ENCODE peak calls at places on chromosome 2, in seven cellular contexts. One of them, this sample, is unnamed.

GRCh38 chr2:114068438-114068837 is 178.5 kb downstream of the ACTR3 start:
- DNase-seq in glutamatergic neuron: no peak
- DNase-seq in cardiac fibroblast: no peak
- DNase-seq in B cell: no peak
- DNase-seq in endothelial cell: no peak
- DNase-seq in GM13976: no peak
- DNase-seq in WERI-Rb-1: no peak
- DNase-seq in this sample: peak

GRCh38 chr2:14016289-14016955 is 616.1 kb upstream of the LRATD1 start:
- DNase-seq in glutamatergic neuron: no peak
- DNase-seq in cardiac fibroblast: no peak
- DNase-seq in B cell: no peak
- DNase-seq in endothelial cell: no peak
- DNase-seq in GM13976: no peak
- DNase-seq in WERI-Rb-1: no peak
- DNase-seq in this sample: no peak

GRCh38 chr2:145155196-145155595 is 635.3 kb upstream of the ZEB2 start:
- DNase-seq in glutamatergic neuron: no peak
- DNase-seq in cardiac fibroblast: no peak
- DNase-seq in B cell: no peak
- DNase-seq in endothelial cell: no peak
- DNase-seq in GM13976: no peak
- DNase-seq in WERI-Rb-1: no peak
- DNase-seq in this sample: no peak

GRCh38 chr2:128321421-128321775 is 2.7 kb upstream of the HS6ST1 start:
- DNase-seq in glutamatergic neuron: no peak
- DNase-seq in cardiac fibroblast: no peak
- DNase-seq in B cell: no peak
- DNase-seq in endothelial cell: no peak
- DNase-seq in GM13976: no peak
- DNase-seq in WERI-Rb-1: no peak
- DNase-seq in this sample: peak

GRCh38 chr2:161131074-161131680 is 29.1 kb upstream of the TANK start:
- DNase-seq in glutamatergic neuron: no peak
- DNase-seq in cardiac fibroblast: no peak
- DNase-seq in B cell: no peak
- DNase-seq in endothelial cell: no peak
- DNase-seq in GM13976: no peak
- DNase-seq in WERI-Rb-1: no peak
- DNase-seq in this sample: no peak

GRCh38 chr2:101396352-101396717 is 9.0 kb upstream of the CREG2 start:
- DNase-seq in glutamatergic neuron: no peak
- DNase-seq in cardiac fibroblast: peak
- DNase-seq in B cell: no peak
- DNase-seq in endothelial cell: no peak
- DNase-seq in GM13976: no peak
- DNase-seq in WERI-Rb-1: no peak
- DNase-seq in this sample: no peak

GRCh38 chr2:60512641-60513040 is 40.8 kb downstream of the BCL11A start:
- DNase-seq in glutamatergic neuron: no peak
- DNase-seq in cardiac fibroblast: no peak
- DNase-seq in B cell: no peak
- DNase-seq in endothelial cell: no peak
- DNase-seq in GM13976: no peak
- DNase-seq in WERI-Rb-1: no peak
- DNase-seq in this sample: no peak

GRCh38 chr2:221649045-221649444 is 76.9 kb upstream of the EPHA4 start:
- DNase-seq in glutamatergic neuron: no peak
- DNase-seq in cardiac fibroblast: no peak
- DNase-seq in B cell: no peak
- DNase-seq in endothelial cell: no peak
- DNase-seq in GM13976: no peak
- DNase-seq in WERI-Rb-1: no peak
- DNase-seq in this sample: no peak

GRCh38 chr2:230796280-230796862 is 68.4 kb upstream of the ITM2C start:
- DNase-seq in glutamatergic neuron: no peak
- DNase-seq in cardiac fibroblast: peak
- DNase-seq in B cell: no peak
- DNase-seq in endothelial cell: no peak
- DNase-seq in GM13976: no peak
- DNase-seq in WERI-Rb-1: no peak
- DNase-seq in this sample: no peak

GRCh38 chr2:142571934-142572333 is 305.5 kb upstream of the KYNU start:
- DNase-seq in glutamatergic neuron: no peak
- DNase-seq in cardiac fibroblast: no peak
- DNase-seq in B cell: no peak
- DNase-seq in endothelial cell: no peak
- DNase-seq in GM13976: no peak
- DNase-seq in WERI-Rb-1: no peak
- DNase-seq in this sample: no peak

GRCh38 chr2:216774180-216774579 is 78.8 kb upstream of the IGFBP5 start:
- DNase-seq in glutamatergic neuron: no peak
- DNase-seq in cardiac fibroblast: no peak
- DNase-seq in B cell: no peak
- DNase-seq in endothelial cell: no peak
- DNase-seq in GM13976: no peak
- DNase-seq in WERI-Rb-1: no peak
- DNase-seq in this sample: no peak

GRCh38 chr2:28991021-28991420 is 9.9 kb downstream of the TOGARAM2 start:
- DNase-seq in glutamatergic neuron: no peak
- DNase-seq in cardiac fibroblast: peak
- DNase-seq in B cell: no peak
- DNase-seq in endothelial cell: no peak
- DNase-seq in GM13976: no peak
- DNase-seq in WERI-Rb-1: no peak
- DNase-seq in this sample: no peak

GRCh38 chr2:225462945-225463344 is 63.4 kb downstream of the NYAP2 start:
- DNase-seq in glutamatergic neuron: no peak
- DNase-seq in cardiac fibroblast: no peak
- DNase-seq in B cell: no peak
- DNase-seq in endothelial cell: no peak
- DNase-seq in GM13976: no peak
- DNase-seq in WERI-Rb-1: no peak
- DNase-seq in this sample: no peak

GRCh38 chr2:46643951-46644350 is 164.6 kb downstream of the TMEM247 start:
- DNase-seq in glutamatergic neuron: no peak
- DNase-seq in cardiac fibroblast: no peak
- DNase-seq in B cell: no peak
- DNase-seq in endothelial cell: no peak
- DNase-seq in GM13976: no peak
- DNase-seq in WERI-Rb-1: no peak
- DNase-seq in this sample: no peak

GRCh38 chr2:217899231-217900009 is 103.4 kb downstream of the TNS1 start:
- DNase-seq in glutamatergic neuron: peak
- DNase-seq in cardiac fibroblast: peak
- DNase-seq in B cell: no peak
- DNase-seq in endothelial cell: peak
- DNase-seq in GM13976: peak
- DNase-seq in WERI-Rb-1: peak
- DNase-seq in this sample: peak

GRCh38 chr2:31259075-31259474 is 25.1 kb downstream of the EHD3 start:
- DNase-seq in glutamatergic neuron: no peak
- DNase-seq in cardiac fibroblast: no peak
- DNase-seq in B cell: no peak
- DNase-seq in endothelial cell: no peak
- DNase-seq in GM13976: no peak
- DNase-seq in WERI-Rb-1: no peak
- DNase-seq in this sample: no peak

GRCh38 chr2:111135910-111136297 is 15.2 kb downstream of the BCL2L11 start:
- DNase-seq in glutamatergic neuron: peak
- DNase-seq in cardiac fibroblast: peak
- DNase-seq in B cell: no peak
- DNase-seq in endothelial cell: no peak
- DNase-seq in GM13976: no peak
- DNase-seq in WERI-Rb-1: peak
- DNase-seq in this sample: peak

GRCh38 chr2:126650994-126651393 is 5.0 kb upstream of the GYPC start:
- DNase-seq in glutamatergic neuron: no peak
- DNase-seq in cardiac fibroblast: no peak
- DNase-seq in B cell: no peak
- DNase-seq in endothelial cell: no peak
- DNase-seq in GM13976: no peak
- DNase-seq in WERI-Rb-1: no peak
- DNase-seq in this sample: no peak

GRCh38 chr2:143397886-143398614 is 268.8 kb downstream of the ARHGAP15 start:
- DNase-seq in glutamatergic neuron: no peak
- DNase-seq in cardiac fibroblast: peak
- DNase-seq in B cell: no peak
- DNase-seq in endothelial cell: no peak
- DNase-seq in GM13976: no peak
- DNase-seq in WERI-Rb-1: no peak
- DNase-seq in this sample: no peak

GRCh38 chr2:101844055-101844635 is 146.6 kb downstream of the MAP4K4 start:
- DNase-seq in glutamatergic neuron: no peak
- DNase-seq in cardiac fibroblast: peak
- DNase-seq in B cell: no peak
- DNase-seq in endothelial cell: no peak
- DNase-seq in GM13976: no peak
- DNase-seq in WERI-Rb-1: no peak
- DNase-seq in this sample: no peak

GRCh38 chr2:109087055-109087663 is 41.8 kb upstream of the SH3RF3 start:
- DNase-seq in glutamatergic neuron: no peak
- DNase-seq in cardiac fibroblast: no peak
- DNase-seq in B cell: no peak
- DNase-seq in endothelial cell: no peak
- DNase-seq in GM13976: no peak
- DNase-seq in WERI-Rb-1: no peak
- DNase-seq in this sample: no peak

GRCh38 chr2:2646312-2647051 is 315.4 kb upstream of the MYT1L start:
- DNase-seq in glutamatergic neuron: no peak
- DNase-seq in cardiac fibroblast: no peak
- DNase-seq in B cell: no peak
- DNase-seq in endothelial cell: no peak
- DNase-seq in GM13976: no peak
- DNase-seq in WERI-Rb-1: no peak
- DNase-seq in this sample: no peak

GRCh38 chr2:215022418-215022817 is 116.0 kb downstream of the ABCA12 start:
- DNase-seq in glutamatergic neuron: no peak
- DNase-seq in cardiac fibroblast: peak
- DNase-seq in B cell: no peak
- DNase-seq in endothelial cell: no peak
- DNase-seq in GM13976: no peak
- DNase-seq in WERI-Rb-1: no peak
- DNase-seq in this sample: no peak

GRCh38 chr2:45755585-45756330 is 104.3 kb downstream of the PRKCE start:
- DNase-seq in glutamatergic neuron: no peak
- DNase-seq in cardiac fibroblast: peak
- DNase-seq in B cell: no peak
- DNase-seq in endothelial cell: no peak
- DNase-seq in GM13976: no peak
- DNase-seq in WERI-Rb-1: no peak
- DNase-seq in this sample: no peak

GRCh38 chr2:170770304-170771048 is at the start of gene ERICH2:
- DNase-seq in glutamatergic neuron: peak
- DNase-seq in cardiac fibroblast: peak
- DNase-seq in B cell: peak
- DNase-seq in endothelial cell: peak
- DNase-seq in GM13976: peak
- DNase-seq in WERI-Rb-1: peak
- DNase-seq in this sample: peak
- TF ChIP-seq CTCF in glutamatergic neuron: no peak
- TF ChIP-seq CTCF in cardiac fibroblast: peak
- TF ChIP-seq CTCF in B cell: no peak
- TF ChIP-seq CTCF in endothelial cell: no peak
- TF ChIP-seq CTCF in GM13976: no peak
- TF ChIP-seq CTCF in WERI-Rb-1: no peak
- TF ChIP-seq CTCF in this sample: peak

GRCh38 chr2:83967854-83968253 is 491.2 kb downstream of the SUCLG1 start:
- DNase-seq in glutamatergic neuron: no peak
- DNase-seq in cardiac fibroblast: no peak
- DNase-seq in B cell: no peak
- DNase-seq in endothelial cell: no peak
- DNase-seq in GM13976: no peak
- DNase-seq in WERI-Rb-1: no peak
- DNase-seq in this sample: no peak
- TF ChIP-seq CTCF in glutamatergic neuron: no peak
- TF ChIP-seq CTCF in cardiac fibroblast: no peak
- TF ChIP-seq CTCF in B cell: no peak
- TF ChIP-seq CTCF in endothelial cell: peak
- TF ChIP-seq CTCF in GM13976: no peak
- TF ChIP-seq CTCF in WERI-Rb-1: peak
- TF ChIP-seq CTCF in this sample: peak

GRCh38 chr2:64228126-64228678 is 84.0 kb upstream of the PELI1 start:
- DNase-seq in glutamatergic neuron: peak
- DNase-seq in cardiac fibroblast: peak
- DNase-seq in B cell: peak
- DNase-seq in endothelial cell: peak
- DNase-seq in GM13976: peak
- DNase-seq in WERI-Rb-1: peak
- DNase-seq in this sample: peak
- TF ChIP-seq CTCF in glutamatergic neuron: no peak
- TF ChIP-seq CTCF in cardiac fibroblast: no peak
- TF ChIP-seq CTCF in B cell: no peak
- TF ChIP-seq CTCF in endothelial cell: no peak
- TF ChIP-seq CTCF in GM13976: no peak
- TF ChIP-seq CTCF in WERI-Rb-1: no peak
- TF ChIP-seq CTCF in this sample: peak

GRCh38 chr2:11234309-11234708 is 79.0 kb downstream of the SLC66A3 start:
- DNase-seq in glutamatergic neuron: no peak
- DNase-seq in cardiac fibroblast: peak
- DNase-seq in B cell: peak
- DNase-seq in endothelial cell: no peak
- DNase-seq in GM13976: no peak
- DNase-seq in WERI-Rb-1: no peak
- DNase-seq in this sample: no peak
- TF ChIP-seq CTCF in glutamatergic neuron: peak
- TF ChIP-seq CTCF in cardiac fibroblast: peak
- TF ChIP-seq CTCF in B cell: peak
- TF ChIP-seq CTCF in endothelial cell: peak
- TF ChIP-seq CTCF in GM13976: no peak
- TF ChIP-seq CTCF in WERI-Rb-1: no peak
- TF ChIP-seq CTCF in this sample: peak

GRCh38 chr2:237384672-237385020 is 29.3 kb downstream of the COL6A3 start:
- DNase-seq in glutamatergic neuron: no peak
- DNase-seq in cardiac fibroblast: no peak
- DNase-seq in B cell: no peak
- DNase-seq in endothelial cell: no peak
- DNase-seq in GM13976: no peak
- DNase-seq in WERI-Rb-1: no peak
- DNase-seq in this sample: no peak
- TF ChIP-seq CTCF in glutamatergic neuron: no peak
- TF ChIP-seq CTCF in cardiac fibroblast: no peak
- TF ChIP-seq CTCF in B cell: no peak
- TF ChIP-seq CTCF in endothelial cell: no peak
- TF ChIP-seq CTCF in GM13976: no peak
- TF ChIP-seq CTCF in WERI-Rb-1: no peak
- TF ChIP-seq CTCF in this sample: no peak

GRCh38 chr2:104736026-104736425 is 117.9 kb upstream of the POU3F3 start:
- DNase-seq in glutamatergic neuron: no peak
- DNase-seq in cardiac fibroblast: no peak
- DNase-seq in B cell: no peak
- DNase-seq in endothelial cell: no peak
- DNase-seq in GM13976: no peak
- DNase-seq in WERI-Rb-1: no peak
- DNase-seq in this sample: no peak

GRCh38 chr2:104734937-104735586 is 118.9 kb upstream of the POU3F3 start:
- DNase-seq in glutamatergic neuron: no peak
- DNase-seq in cardiac fibroblast: no peak
- DNase-seq in B cell: no peak
- DNase-seq in endothelial cell: no peak
- DNase-seq in GM13976: no peak
- DNase-seq in WERI-Rb-1: no peak
- DNase-seq in this sample: no peak

GRCh38 chr2:104733544-104733943 is 120.4 kb upstream of the POU3F3 start:
- DNase-seq in glutamatergic neuron: no peak
- DNase-seq in cardiac fibroblast: no peak
- DNase-seq in B cell: peak
- DNase-seq in endothelial cell: peak
- DNase-seq in GM13976: no peak
- DNase-seq in WERI-Rb-1: peak
- DNase-seq in this sample: peak
- TF ChIP-seq CTCF in glutamatergic neuron: peak
- TF ChIP-seq CTCF in cardiac fibroblast: peak
- TF ChIP-seq CTCF in B cell: peak
- TF ChIP-seq CTCF in endothelial cell: peak
- TF ChIP-seq CTCF in GM13976: peak
- TF ChIP-seq CTCF in WERI-Rb-1: peak
- TF ChIP-seq CTCF in this sample: peak